ENCODE peak calls at places on chromosomes 16 and 17, in nine cellular contexts. One of them, this sample, is unnamed. For H3K4me1 and H3K9me2, the result is how much of the 10 kb centered on the place peaks cover.

GRCh38 chr16:1654505-1655268 is 23.4 kb upstream of the JPT2 start:
- DNase-seq in OCI-LY7: no peak
- DNase-seq in PC-3: no peak
- DNase-seq in GM23248: no peak
- DNase-seq in Karpas-422: no peak
- DNase-seq in GM23338: no peak
- DNase-seq in MM.1S: no peak
- DNase-seq in PC-9: no peak
- DNase-seq in SK-N-SH: no peak
- DNase-seq in this sample: no peak

GRCh38 chr16:89361756-89362155 is 128.6 kb downstream of the ANKRD11 start:
- DNase-seq in OCI-LY7: no peak
- DNase-seq in PC-3: no peak
- DNase-seq in GM23248: no peak
- DNase-seq in Karpas-422: no peak
- DNase-seq in GM23338: no peak
- DNase-seq in MM.1S: no peak
- DNase-seq in PC-9: no peak
- DNase-seq in SK-N-SH: no peak
- DNase-seq in this sample: no peak

GRCh38 chr16:54097774-54098173 is 188.8 kb downstream of the IRX3 start:
- DNase-seq in OCI-LY7: no peak
- DNase-seq in PC-3: no peak
- DNase-seq in GM23248: no peak
- DNase-seq in Karpas-422: no peak
- DNase-seq in GM23338: no peak
- DNase-seq in MM.1S: no peak
- DNase-seq in PC-9: no peak
- DNase-seq in SK-N-SH: no peak
- DNase-seq in this sample: no peak

GRCh38 chr17:81958633-81959342 is 2.2 kb downstream of the NOTUM start:
- DNase-seq in OCI-LY7: no peak
- DNase-seq in PC-3: no peak
- DNase-seq in GM23248: no peak
- DNase-seq in Karpas-422: no peak
- DNase-seq in GM23338: no peak
- DNase-seq in MM.1S: no peak
- DNase-seq in PC-9: no peak
- DNase-seq in SK-N-SH: no peak
- DNase-seq in this sample: no peak

GRCh38 chr16:1192384-1193073 is 32.5 kb downstream of the TPSG1 start:
- DNase-seq in OCI-LY7: no peak
- DNase-seq in PC-3: no peak
- DNase-seq in GM23248: no peak
- DNase-seq in Karpas-422: no peak
- DNase-seq in GM23338: no peak
- DNase-seq in MM.1S: no peak
- DNase-seq in PC-9: no peak
- DNase-seq in SK-N-SH: no peak
- DNase-seq in this sample: no peak

GRCh38 chr17:77867308-77867781 is 91.2 kb upstream of the TNRC6C start:
- DNase-seq in OCI-LY7: peak
- DNase-seq in PC-3: no peak
- DNase-seq in GM23248: no peak
- DNase-seq in Karpas-422: peak
- DNase-seq in GM23338: no peak
- DNase-seq in MM.1S: no peak
- DNase-seq in PC-9: no peak
- DNase-seq in SK-N-SH: no peak
- DNase-seq in this sample: no peak

GRCh38 chr17:9254841-9255240 is 233.5 kb downstream of the NTN1 start:
- DNase-seq in OCI-LY7: no peak
- DNase-seq in PC-3: no peak
- DNase-seq in GM23248: no peak
- DNase-seq in Karpas-422: no peak
- DNase-seq in GM23338: no peak
- DNase-seq in MM.1S: no peak
- DNase-seq in PC-9: no peak
- DNase-seq in SK-N-SH: no peak
- DNase-seq in this sample: no peak

GRCh38 chr16:29007865-29008593 is 23.2 kb downstream of the LAT start:
- DNase-seq in OCI-LY7: no peak
- DNase-seq in PC-3: peak
- DNase-seq in GM23248: peak
- DNase-seq in Karpas-422: no peak
- DNase-seq in GM23338: no peak
- DNase-seq in MM.1S: no peak
- DNase-seq in PC-9: no peak
- DNase-seq in SK-N-SH: no peak
- DNase-seq in this sample: no peak

GRCh38 chr16:30054959-30055553 is 10.5 kb upstream of the ALDOA start:
- DNase-seq in OCI-LY7: peak
- DNase-seq in PC-3: peak
- DNase-seq in GM23248: no peak
- DNase-seq in Karpas-422: peak
- DNase-seq in GM23338: peak
- DNase-seq in MM.1S: peak
- DNase-seq in PC-9: peak
- DNase-seq in SK-N-SH: peak
- DNase-seq in this sample: no peak

DNA sequence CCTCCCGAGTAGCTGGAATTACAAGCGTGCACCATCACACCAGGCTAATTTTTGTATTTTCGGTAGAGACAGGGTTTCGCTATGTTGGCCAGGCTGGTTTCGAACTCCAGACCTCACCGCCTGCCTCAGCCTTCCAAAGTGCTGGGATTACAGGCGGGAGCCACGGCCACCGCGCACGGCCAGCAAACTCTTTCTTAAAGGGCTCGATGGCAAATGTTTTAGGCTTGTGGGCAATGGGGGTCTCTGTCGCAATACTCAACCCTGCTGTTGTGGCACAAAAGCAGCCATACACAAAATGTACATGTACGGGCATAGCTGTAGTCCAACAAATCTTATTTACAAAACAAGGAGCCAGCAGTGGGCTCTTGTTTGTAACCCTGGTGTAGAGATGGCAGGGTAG is 18.4 kb downstream of the PARN start:
- DNase-seq in OCI-LY7: no peak
- DNase-seq in PC-3: no peak
- DNase-seq in GM23248: no peak
- DNase-seq in Karpas-422: no peak
- DNase-seq in GM23338: no peak
- DNase-seq in MM.1S: no peak
- DNase-seq in PC-9: no peak
- DNase-seq in SK-N-SH: no peak
- DNase-seq in this sample: no peak
- H3K4me1 ChIP-seq in OCI-LY7: under half
- H3K4me1 ChIP-seq in PC-3: under half
- H3K4me1 ChIP-seq in GM23248: under half
- H3K4me1 ChIP-seq in Karpas-422: half or more
- H3K4me1 ChIP-seq in GM23338: under half
- H3K4me1 ChIP-seq in MM.1S: under half
- H3K4me1 ChIP-seq in PC-9: under half
- H3K4me1 ChIP-seq in SK-N-SH: under half
- H3K4me1 ChIP-seq in this sample: under half

GRCh38 chr17:35775583-35775982 is 14.9 kb downstream of the C17orf50 start:
- DNase-seq in OCI-LY7: no peak
- DNase-seq in PC-3: no peak
- DNase-seq in GM23248: no peak
- DNase-seq in Karpas-422: no peak
- DNase-seq in GM23338: no peak
- DNase-seq in MM.1S: no peak
- DNase-seq in PC-9: no peak
- DNase-seq in SK-N-SH: no peak
- DNase-seq in this sample: no peak

GRCh38 chr17:35775039-35775438 is 14.4 kb downstream of the C17orf50 start:
- DNase-seq in OCI-LY7: no peak
- DNase-seq in PC-3: no peak
- DNase-seq in GM23248: no peak
- DNase-seq in Karpas-422: no peak
- DNase-seq in GM23338: no peak
- DNase-seq in MM.1S: no peak
- DNase-seq in PC-9: no peak
- DNase-seq in SK-N-SH: peak
- DNase-seq in this sample: no peak

GRCh38 chr17:35774499-35774898 is 13.8 kb downstream of the C17orf50 start:
- DNase-seq in OCI-LY7: no peak
- DNase-seq in PC-3: peak
- DNase-seq in GM23248: peak
- DNase-seq in Karpas-422: no peak
- DNase-seq in GM23338: no peak
- DNase-seq in MM.1S: no peak
- DNase-seq in PC-9: no peak
- DNase-seq in SK-N-SH: peak
- DNase-seq in this sample: no peak

GRCh38 chr17:35780876-35781409 is 14.5 kb downstream of the MMP28 start:
- DNase-seq in OCI-LY7: no peak
- DNase-seq in PC-3: no peak
- DNase-seq in GM23248: peak
- DNase-seq in Karpas-422: no peak
- DNase-seq in GM23338: no peak
- DNase-seq in MM.1S: no peak
- DNase-seq in PC-9: no peak
- DNase-seq in SK-N-SH: no peak
- DNase-seq in this sample: no peak

DNA sequence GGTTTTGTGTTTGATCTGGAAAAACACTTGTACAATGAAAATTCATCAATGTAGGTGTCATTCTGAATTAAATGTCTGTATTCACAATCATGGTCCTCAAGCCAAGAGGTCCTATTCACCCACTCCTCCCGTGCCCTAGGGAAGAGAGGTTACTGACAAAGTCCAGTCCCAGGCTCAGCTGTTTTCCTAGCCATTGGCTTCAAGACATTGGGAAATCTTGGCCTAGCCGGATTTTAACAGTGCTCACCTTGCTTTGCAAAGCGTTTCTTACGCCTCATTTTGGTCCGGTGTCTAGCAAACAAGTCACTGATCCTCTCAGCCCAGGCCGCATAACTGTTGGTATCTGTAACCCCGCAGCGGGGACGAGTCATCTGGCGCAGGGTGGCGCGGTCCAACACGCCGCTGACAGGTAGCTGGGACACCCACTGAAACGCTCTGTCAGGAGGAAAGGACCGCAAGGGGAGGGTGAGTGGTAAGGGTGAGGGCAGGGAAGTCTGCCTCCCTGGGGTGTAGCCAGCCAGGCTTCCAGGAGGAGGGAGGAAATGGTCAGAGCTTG is 16.7 kb downstream of the MMP28 start:
- DNase-seq in OCI-LY7: no peak
- DNase-seq in PC-3: no peak
- DNase-seq in GM23248: peak
- DNase-seq in Karpas-422: no peak
- DNase-seq in GM23338: no peak
- DNase-seq in MM.1S: no peak
- DNase-seq in PC-9: no peak
- DNase-seq in SK-N-SH: no peak
- DNase-seq in this sample: no peak
- H3K9me2 ChIP-seq in OCI-LY7: under half
- H3K9me2 ChIP-seq in PC-3: under half
- H3K9me2 ChIP-seq in GM23248: under half
- H3K9me2 ChIP-seq in Karpas-422: under half
- H3K9me2 ChIP-seq in GM23338: under half
- H3K9me2 ChIP-seq in MM.1S: under half
- H3K9me2 ChIP-seq in PC-9: under half
- H3K9me2 ChIP-seq in SK-N-SH: under half
- H3K9me2 ChIP-seq in this sample: under half

GRCh38 chr17:75681289-75681688 is 14.2 kb downstream of the SAP30BP start:
- DNase-seq in OCI-LY7: no peak
- DNase-seq in PC-3: peak
- DNase-seq in GM23248: peak
- DNase-seq in Karpas-422: no peak
- DNase-seq in GM23338: no peak
- DNase-seq in MM.1S: no peak
- DNase-seq in PC-9: no peak
- DNase-seq in SK-N-SH: no peak
- DNase-seq in this sample: no peak
- H3K4me1 ChIP-seq in OCI-LY7: under half
- H3K4me1 ChIP-seq in PC-3: half or more
- H3K4me1 ChIP-seq in GM23248: half or more
- H3K4me1 ChIP-seq in Karpas-422: under half
- H3K4me1 ChIP-seq in GM23338: under half
- H3K4me1 ChIP-seq in MM.1S: under half
- H3K4me1 ChIP-seq in PC-9: half or more
- H3K4me1 ChIP-seq in SK-N-SH: under half
- H3K4me1 ChIP-seq in this sample: half or more

DNA sequence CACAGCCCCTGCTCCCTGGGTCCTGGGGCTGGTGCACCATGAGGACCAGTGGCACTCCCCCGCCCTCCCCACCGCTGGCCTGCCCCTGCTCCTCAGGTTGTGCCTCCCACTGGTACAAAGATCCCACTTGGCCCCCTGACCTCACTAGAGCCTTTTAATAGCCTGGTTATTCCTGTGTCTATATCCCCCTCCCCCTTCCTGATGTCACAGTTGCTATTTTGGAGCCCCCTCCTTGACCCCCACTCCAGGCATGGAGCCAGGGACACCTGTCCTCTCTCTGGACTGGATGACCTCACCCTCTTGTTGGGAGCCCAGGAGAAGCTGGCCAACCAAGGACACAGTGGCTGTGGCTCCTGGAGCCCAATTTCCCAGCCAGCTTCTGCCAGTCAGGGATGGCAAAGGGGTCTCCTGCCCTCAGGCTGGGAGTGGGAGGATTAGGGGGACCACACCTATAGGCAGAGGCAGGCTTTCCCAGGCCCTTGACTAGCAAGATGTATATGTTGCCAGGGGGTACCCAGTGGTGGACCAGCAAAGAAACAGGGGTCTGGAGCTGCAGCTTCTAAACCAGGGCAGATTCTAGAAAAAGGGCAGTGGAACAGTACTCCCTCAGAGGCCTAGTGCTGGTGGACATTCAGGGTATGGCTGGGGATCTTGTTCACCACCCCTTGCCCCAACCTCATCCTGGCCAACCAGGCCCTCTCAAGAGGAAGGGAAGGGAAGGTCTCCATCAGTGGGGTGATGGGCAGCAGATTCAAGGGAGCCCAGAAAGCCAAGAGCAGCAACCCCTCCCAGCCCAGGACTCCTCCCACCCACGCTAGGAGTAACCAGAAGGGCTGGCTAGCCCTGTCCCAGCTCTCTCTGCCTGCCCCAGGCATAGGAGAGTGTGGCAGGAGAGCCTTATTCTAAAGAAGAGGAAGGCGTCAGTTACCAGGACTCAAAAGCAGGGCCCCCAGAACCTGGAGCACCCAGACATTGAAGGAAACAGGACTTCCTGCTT is 10.9 kb downstream of the HDAC5 start:
- DNase-seq in OCI-LY7: no peak
- DNase-seq in PC-3: no peak
- DNase-seq in GM23248: no peak
- DNase-seq in Karpas-422: no peak
- DNase-seq in GM23338: no peak
- DNase-seq in MM.1S: no peak
- DNase-seq in PC-9: no peak
- DNase-seq in SK-N-SH: no peak
- DNase-seq in this sample: no peak
- H3K9me2 ChIP-seq in OCI-LY7: under half
- H3K9me2 ChIP-seq in PC-3: under half
- H3K9me2 ChIP-seq in GM23248: under half
- H3K9me2 ChIP-seq in Karpas-422: under half
- H3K9me2 ChIP-seq in GM23338: under half
- H3K9me2 ChIP-seq in MM.1S: under half
- H3K9me2 ChIP-seq in PC-9: under half
- H3K9me2 ChIP-seq in SK-N-SH: under half
- H3K9me2 ChIP-seq in this sample: under half